ENCODE peak calls at places on chromosomes 3 and 15, in five cellular contexts. N is Caki2, G is HFFc6, H is omental fat pad, J is body of pancreas. V is an unnamed sample.

GRCh38 chr3:15942936-15943335 is 145.2 kb upstream of the ANKRD28 start:
- DNase-seq in G (no peak), N (no peak), J (no peak), H (no peak), V (no peak)

GRCh38 chr3:58237238-58237939 is at the start of gene ABHD6:
- DNase-seq in H (peak), G (peak), N (peak), J (peak), V (no peak)

GRCh38 chr3:125382323-125382722 is 7.2 kb upstream of the ZNF148 start:
- DNase-seq in J (no peak), N (no peak), H (no peak), G (no peak), V (no peak)

GRCh38 chr3:10762611-10763247 is 53.3 kb upstream of the SLC6A11 start:
- DNase-seq in H (no peak), G (no peak), J (no peak), N (no peak), V (no peak)

GRCh38 chr3:34742151-34742550 is 897.2 kb upstream of the ARPP21 start:
- DNase-seq in G (no peak), J (no peak), N (no peak), H (no peak), V (no peak)

GRCh38 chr15:39908186-39908585 is 11.9 kb downstream of the GPR176 start:
- DNase-seq in H (no peak), N (no peak), G (peak), J (no peak), V (no peak)

GRCh38 chr3:95717048-95717447 is 1097.3 kb upstream of the EPHA6 start:
- DNase-seq in N (no peak), G (no peak), J (no peak), H (no peak), V (no peak)

GRCh38 chr3:156317457-156317856 is 197.1 kb downstream of the KCNAB1 start:
- DNase-seq in H (no peak), G (peak), J (no peak), N (peak), V (no peak)

GRCh38 chr3:78580691-78581090 is 1187.1 kb downstream of the ROBO1 start:
- DNase-seq in N (no peak), H (no peak), J (no peak), G (no peak), V (no peak)

GRCh38 chr3:42071720-42072582 is 19.2 kb upstream of the TRAK1 start:
- DNase-seq in N (peak), J (peak), H (no peak), G (peak), V (peak)

GRCh38 chr3:128875556-128876120 is 3.8 kb upstream of the ACAD9 start:
- DNase-seq in J (peak), N (no peak), H (no peak), G (no peak), V (no peak)

GRCh38 chr15:71440479-71441071 is 325.3 kb downstream of the THSD4 start:
- DNase-seq in N (peak), J (no peak), H (no peak), G (peak), V (no peak)

GRCh38 chr3:62833538-62833937 is 41.7 kb downstream of the CADPS start:
- DNase-seq in J (no peak), H (no peak), N (no peak), G (no peak), V (no peak)

GRCh38 chr3:48656841-48657281 is 5.8 kb downstream of the CELSR3 start:
- DNase-seq in G (no peak), H (no peak), N (no peak), J (no peak), V (no peak)

GRCh38 chr15:90674476-90674875 is 42.7 kb upstream of the BLM start:
- DNase-seq in H (no peak), G (no peak), J (no peak), N (no peak), V (no peak)

GRCh38 chr3:122362026-122362425 is 21.0 kb downstream of the MIX23 start:
- DNase-seq in G (no peak), H (no peak), N (no peak), J (no peak), V (no peak)

GRCh38 chr15:66787472-66787871 is 85.4 kb downstream of the SMAD6 start:
- DNase-seq in N (no peak), J (no peak), H (no peak), G (no peak), V (no peak)

GRCh38 chr3:172776049-172776717 is 25.7 kb downstream of the ECT2 start:
- DNase-seq in N (no peak), H (no peak), G (no peak), J (no peak), V (no peak)

GRCh38 chr3:30443756-30444673 is 162.4 kb upstream of the TGFBR2 start:
- DNase-seq in H (no peak), G (no peak), N (no peak), J (no peak), V (peak)

GRCh38 chr15:74173545-74174215 is at the start of gene ISLR:
- DNase-seq in G (no peak), J (peak), H (no peak), N (no peak), V (no peak)

GRCh38 chr3:62615258-62615840 is 242.0 kb upstream of the FEZF2 start:
- DNase-seq in H (no peak), N (no peak), J (no peak), G (no peak), V (no peak)

GRCh38 chr3:50658831-50659230 is 15.9 kb upstream of the DOCK3 start:
- DNase-seq in G (no peak), J (no peak), N (no peak), H (no peak), V (no peak)

GRCh38 chr3:185930393-185931107 is 7.3 kb downstream of the TRA2B start:
- DNase-seq in J (no peak), G (peak), H (no peak), N (no peak), V (no peak)

GRCh38 chr3:135238866-135239434 is 443.9 kb downstream of the EPHB1 start:
- DNase-seq in N (no peak), G (no peak), J (no peak), H (no peak), V (no peak)

GRCh38 chr3:100090669-100091005 is 23.7 kb downstream of the FILIP1L start:
- DNase-seq in N (no peak), J (no peak), G (no peak), H (no peak), V (no peak)

GRCh38 chr3:159840900-159841299 is 147.7 kb upstream of the IL12A start:
- DNase-seq in H (no peak), J (no peak), N (no peak), G (no peak), V (no peak)

GRCh38 chr3:194995922-194996321 is 275.0 kb downstream of the XXYLT1 start:
- DNase-seq in J (no peak), N (no peak), H (no peak), G (no peak), V (no peak)

GRCh38 chr15:66169625-66170024 is 83.9 kb downstream of the MEGF11 start:
- DNase-seq in N (no peak), J (no peak), G (no peak), H (no peak), V (no peak)

GRCh38 chr15:78951841-78952238 is 7.0 kb upstream of the CTSH start:
- DNase-seq in J (peak), H (no peak), N (no peak), G (peak), V (no peak)